ENCODE peak calls at places on chromosomes 3 and 15, in six cellular contexts. P is NB4, F is GM13976, R is choroid plexus epithelial cell, G is dorsolateral prefrontal cortex, C is HFFc6. N is an unnamed sample.

GRCh38 chr3:158991146-158991705 is 189.4 kb downstream of the MFSD1 start:
- DNase-seq in R (no peak), C (no peak), P (no peak), F (no peak), G (no peak), N (no peak)

GRCh38 chr3:144344925-144345548 is 373.4 kb downstream of the DIPK2A start:
- DNase-seq in C (no peak), R (no peak), G (no peak), P (peak; percentile 36), F (no peak), N (no peak)

GRCh38 chr15:58452775-58453174 is 21.0 kb downstream of the LIPC start:
- DNase-seq in P (no peak), C (no peak), R (no peak), G (no peak), F (no peak), N (no peak)

GRCh38 chr3:147838650-147839049 is 429.5 kb downstream of the ZIC1 start:
- DNase-seq in P (peak; percentile 1), C (no peak), G (no peak), F (no peak), R (peak; percentile 17), N (no peak)

GRCh38 chr3:190455843-190456242 is 6.1 kb upstream of the TMEM207 start:
- DNase-seq in C (no peak), R (no peak), P (no peak), G (no peak), F (no peak), N (no peak)

GRCh38 chr3:102032491-102033383 is 183.4 kb downstream of the NFKBIZ start:
- DNase-seq in F (no peak), G (no peak), C (no peak), R (no peak), P (no peak), N (no peak)

GRCh38 chr15:85692873-85693272 is 101.9 kb downstream of the KLHL25 start:
- DNase-seq in G (no peak), F (no peak), C (no peak), P (no peak), R (no peak), N (peak; percentile 55)

GRCh38 chr15:43420876-43421275 is 50.0 kb downstream of the TUBGCP4 start:
- DNase-seq in P (no peak), G (no peak), C (no peak), F (no peak), R (no peak), N (no peak)

GRCh38 chr3:186097663-186098451 is 11.0 kb downstream of the ETV5 start:
- DNase-seq in G (peak; percentile 82), C (peak; percentile 23), P (no peak), R (peak; percentile 97), F (no peak), N (peak; percentile 10)

GRCh38 chr15:68261241-68261640 is 16.3 kb upstream of the FEM1B start:
- DNase-seq in G (no peak), C (no peak), R (no peak), F (no peak), P (no peak), N (no peak)

GRCh38 chr15:68259883-68260282 is 17.7 kb upstream of the FEM1B start:
- DNase-seq in F (no peak), G (no peak), C (no peak), R (no peak), P (no peak), N (no peak)

GRCh38 chr15:68252925-68253534 is 23.5 kb upstream of the CLN6 start:
- DNase-seq in F (peak; percentile 74), C (peak; percentile 70), P (peak; percentile 83), R (peak; percentile 94), G (no peak), N (peak; percentile 66)

GRCh38 chr15:68258684-68259083 is 18.9 kb upstream of the FEM1B start:
- DNase-seq in P (peak; percentile 53), C (no peak), F (no peak), G (no peak), R (peak; percentile 66), N (peak; percentile 63)

DNA sequence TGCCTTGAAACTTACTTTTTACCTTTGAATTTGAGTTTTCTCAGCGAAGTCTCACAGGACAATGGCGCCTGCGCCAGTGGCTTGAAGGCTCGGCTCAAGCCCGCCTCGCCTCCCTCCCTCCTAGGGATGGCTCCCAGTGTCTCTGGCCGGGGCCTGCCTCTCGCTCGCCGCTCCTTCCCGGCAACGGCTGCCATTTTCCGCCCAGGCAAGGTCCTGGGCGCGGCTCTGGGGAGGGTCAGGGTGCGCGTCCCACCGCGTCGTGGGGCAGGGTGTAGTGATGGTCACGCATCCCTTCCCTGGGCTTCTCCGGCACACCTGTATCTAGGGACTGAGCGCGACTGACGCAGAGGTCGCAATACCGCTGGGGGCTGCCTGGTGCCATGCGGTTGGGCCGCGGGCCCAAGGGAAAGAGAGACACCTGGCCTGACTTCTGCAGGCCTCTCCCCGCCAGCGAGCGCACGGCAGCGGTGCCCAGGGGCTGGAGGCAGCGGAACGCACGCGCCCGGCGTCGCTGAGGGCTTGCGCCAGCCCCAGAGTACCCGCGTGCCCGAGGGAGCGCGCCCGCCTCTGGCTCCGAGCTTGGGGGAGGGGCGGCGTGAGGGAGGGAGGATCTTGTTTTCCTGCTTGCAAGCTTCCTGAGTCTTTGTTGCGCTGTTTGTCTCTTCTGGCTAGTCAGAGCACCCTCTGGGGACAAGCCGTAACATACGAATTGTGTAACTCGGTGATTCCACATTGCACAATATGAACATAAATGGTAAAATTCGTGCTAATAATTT is 20.7 kb upstream of the FEM1B start:
- DNase-seq in P (peak; percentile 96), F (peak; percentile 42), C (peak; percentile 77), R (peak; percentile 94), G (peak; percentile 93), N (peak; percentile 72)
- TF ChIP-seq CTCF in P (no peak), F (no peak), C (no peak), R (no peak), G (peak; percentile 42), N (no peak)

DNA sequence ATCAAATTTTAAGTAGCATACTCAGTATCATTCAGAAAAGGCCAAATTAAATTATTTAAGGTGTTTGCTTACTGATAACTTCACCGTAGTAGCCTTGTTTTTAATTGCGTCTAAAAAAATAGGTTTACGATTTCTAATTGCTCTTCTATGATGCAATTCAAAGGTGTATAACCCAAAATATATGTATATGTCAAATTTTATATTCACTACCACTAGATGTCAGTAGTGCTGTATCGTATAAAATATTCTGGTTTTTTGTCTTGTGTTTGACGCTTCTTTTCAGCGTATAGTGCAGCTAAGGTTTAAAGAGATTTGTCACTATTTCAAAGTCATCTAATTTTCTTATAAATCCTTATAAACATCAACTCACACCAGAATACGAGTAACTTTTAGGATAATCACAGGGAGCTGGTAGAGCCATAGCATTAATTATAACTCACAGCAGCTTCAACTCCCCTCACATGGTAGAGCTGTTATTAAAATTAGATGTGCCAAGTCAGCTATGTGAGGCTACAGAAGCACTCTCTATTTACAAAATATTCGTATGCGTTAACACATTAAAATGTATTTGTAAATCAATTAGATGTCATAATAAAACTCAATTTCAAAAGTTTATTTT is 3.5 kb downstream of the PFN2 start:
- DNase-seq in G (no peak), F (no peak), C (peak; percentile 66), P (peak; percentile 49), R (peak; percentile 70), N (no peak)
- TF ChIP-seq CTCF in G (peak; percentile 77), F (peak; percentile 40), C (peak; percentile 89), P (no peak), R (peak; percentile 53), N (peak; percentile 74)

GRCh38 chr3:15205934-15206661 is at the start of gene CAPN7:
- DNase-seq in R (peak; percentile 94), G (peak; percentile 95), C (peak; percentile 92), F (peak; percentile 97), P (peak; percentile 93), N (peak; percentile 94)

GRCh38 chr3:15204005-15204404 is 2.0 kb upstream of the CAPN7 start:
- DNase-seq in R (peak; percentile 16), G (no peak), F (no peak), C (peak; percentile 35), P (peak; percentile 15), N (no peak)

GRCh38 chr3:15207836-15208504 is 1.9 kb downstream of the CAPN7 start:
- DNase-seq in F (no peak), R (peak; percentile 29), P (no peak), C (peak; percentile 25), G (no peak), N (no peak)

GRCh38 chr3:15206662-15207576 is 873 bp downstream of the CAPN7 start:
- DNase-seq in R (peak; percentile 51), F (peak; percentile 30), P (peak; percentile 66), C (peak; percentile 49), G (no peak), N (peak; percentile 42)

DNA sequence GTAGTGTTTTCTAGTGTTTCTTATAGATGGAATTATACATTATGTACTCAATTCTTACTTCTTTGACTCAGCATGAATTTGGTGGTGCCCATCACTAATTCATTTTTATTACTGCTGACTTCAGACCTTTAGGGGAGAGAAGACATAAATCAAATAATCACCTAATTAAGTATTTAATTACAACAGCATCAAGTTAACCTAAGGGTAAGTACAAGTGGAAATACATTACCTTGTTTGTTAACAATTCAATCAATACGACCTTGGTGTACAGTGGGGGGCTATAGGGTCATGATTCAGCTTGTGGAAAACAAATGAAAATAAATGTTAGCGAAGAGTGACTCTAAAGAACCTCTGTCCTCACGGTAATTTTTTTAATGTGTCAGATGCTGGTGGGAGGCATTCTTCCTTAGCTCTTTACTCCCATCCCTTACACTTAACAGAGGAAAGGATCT is 538 bp upstream of the CAPN7 start:
- DNase-seq in G (no peak), C (no peak), P (no peak), R (no peak), F (no peak), N (no peak)
- TF ChIP-seq CTCF in G (no peak), C (no peak), P (no peak), R (no peak), F (no peak), N (peak; percentile 37)

GRCh38 chr3:55720614-55721013 is 233.5 kb upstream of the WNT5A start:
- DNase-seq in R (peak; percentile 85), P (no peak), G (no peak), C (peak; percentile 35), F (peak; percentile 42), N (no peak)
- TF ChIP-seq CTCF in R (peak; percentile 66), P (no peak), G (no peak), C (peak; percentile 67), F (peak; percentile 7), N (no peak)

GRCh38 chr3:149898771-149899170 is 71.9 kb downstream of the PFN2 start:
- DNase-seq in F (no peak), G (no peak), R (peak; percentile 88), P (no peak), C (peak; percentile 74), N (no peak)

GRCh38 chr3:149901770-149902169 is 68.9 kb downstream of the PFN2 start:
- DNase-seq in G (no peak), P (no peak), C (no peak), F (no peak), R (no peak), N (no peak)

GRCh38 chr3:149906036-149906435 is 64.7 kb downstream of the PFN2 start:
- DNase-seq in C (no peak), G (no peak), P (no peak), R (no peak), F (no peak), N (no peak)

GRCh38 chr3:149900322-149900721 is 70.4 kb downstream of the PFN2 start:
- DNase-seq in G (no peak), F (no peak), C (no peak), R (no peak), P (no peak), N (no peak)

GRCh38 chr3:149902498-149903139 is 68.1 kb downstream of the PFN2 start:
- DNase-seq in C (no peak), P (no peak), F (no peak), R (peak; percentile 36), G (no peak), N (no peak)
- TF ChIP-seq CTCF in C (peak; percentile 73), P (no peak), F (no peak), R (no peak), G (peak; percentile 26), N (peak; percentile 27)

N was measured in activated CD8-positive, alpha-beta T cell treated with anti-CD3 and anti-CD28 coated beads for 36 hours.